ENCODE peak calls at places on chromosomes 16 and 17, in nine cellular contexts. H is NCI-H1048, E is WERI-Rb-1, I is ovary, R is nucleus accumbens, T is GF-D8, B is GM12891, C is NCI-H510A, M is retinal pigment epithelial cell. S is an unnamed sample.

GRCh38 chr17:30550512-30551273 is 73.5 kb downstream of the GOSR1 start:
- DNase-seq in H (no peak), E (no peak), I (peak; percentile 8), R (no peak), T (peak; percentile 81), B (peak; percentile 55), C (no peak), M (no peak), S (no peak)

GRCh38 chr17:9666461-9667050 is 21.2 kb downstream of the USP43 start:
- DNase-seq in H (no peak), E (no peak), I (no peak), R (no peak), T (peak; percentile 5), B (no peak), C (no peak), M (no peak), S (no peak)

GRCh38 chr16:55444754-55445485 is 34.1 kb upstream of the MMP2 start:
- DNase-seq in H (no peak), E (no peak), I (no peak), R (peak; percentile 2), T (peak; percentile 89), B (no peak), C (no peak), M (no peak), S (no peak)

GRCh38 chr16:69772560-69773254 is 10.6 kb downstream of the WWP2 start:
- DNase-seq in H (no peak), E (no peak), I (no peak), R (no peak), T (no peak), B (no peak), C (no peak), M (no peak), S (no peak)

GRCh38 chr16:24598777-24599437 is 59.5 kb downstream of the RBBP6 start:
- DNase-seq in H (no peak), E (no peak), I (no peak), R (no peak), T (no peak), B (no peak), C (no peak), M (no peak), S (no peak)

GRCh38 chr17:75396781-75397180 is 8.7 kb downstream of the GRB2 start:
- DNase-seq in H (no peak), E (no peak), I (no peak), R (no peak), T (no peak), B (no peak), C (no peak), M (no peak), S (no peak)

GRCh38 chr16:9966569-9967157 is 215.6 kb downstream of the GRIN2A start:
- DNase-seq in H (no peak), E (no peak), I (no peak), R (no peak), T (no peak), B (no peak), C (no peak), M (no peak), S (no peak)

GRCh38 chr16:2456551-2457153 is 3.3 kb upstream of the TEDC2 start:
- DNase-seq in H (no peak), E (no peak), I (no peak), R (no peak), T (no peak), B (no peak), C (no peak), M (no peak), S (no peak)

GRCh38 chr16:84599528-84600202 is 18.2 kb downstream of the COTL1 start:
- DNase-seq in H (no peak), E (peak; percentile 43), I (peak; percentile 59), R (peak; percentile 33), T (peak; percentile 97), B (no peak), C (no peak), M (no peak), S (no peak)

GRCh38 chr16:31071861-31072260 is 2.2 kb downstream of the ZNF668 start:
- DNase-seq in H (no peak), E (no peak), I (no peak), R (no peak), T (no peak), B (no peak), C (no peak), M (peak; percentile 96), S (no peak)

GRCh38 chr16:66874079-66874775 is 6.1 kb upstream of the PDP2 start:
- DNase-seq in H (no peak), E (no peak), I (no peak), R (no peak), T (no peak), B (no peak), C (no peak), M (no peak), S (no peak)

GRCh38 chr17:20234266-20234665 is 225.1 kb downstream of the SPECC1 start:
- DNase-seq in H (no peak), E (no peak), I (no peak), R (no peak), T (no peak), B (no peak), C (no peak), M (no peak), S (no peak)

GRCh38 chr17:83067718-83068261 is 11.6 kb upstream of the METRNL start:
- DNase-seq in H (no peak), E (peak; percentile 68), I (peak; percentile 38), R (no peak), T (no peak), B (no peak), C (no peak), M (no peak), S (no peak)

GRCh38 chr17:41523787-41524186 is 4.3 kb downstream of the KRT19 start:
- DNase-seq in H (no peak), E (no peak), I (peak; percentile 58), R (no peak), T (no peak), B (no peak), C (no peak), M (no peak), S (no peak)

GRCh38 chr17:7340179-7340578 is 3.9 kb downstream of the ACAP1 start:
- DNase-seq in H (no peak), E (no peak), I (no peak), R (no peak), T (no peak), B (no peak), C (no peak), M (no peak), S (no peak)

GRCh38 chr16:9225527-9226316 is 134.3 kb downstream of the HAPSTR1 start:
- DNase-seq in H (no peak), E (peak; percentile 90), I (no peak), R (peak; percentile 32), T (no peak), B (no peak), C (no peak), M (no peak), S (no peak)

GRCh38 chr17:491086-492014 is 138.7 kb upstream of the RPH3AL start:
- DNase-seq in H (no peak), E (peak; percentile 33), I (peak; percentile 82), R (no peak), T (no peak), B (peak; percentile 50), C (no peak), M (no peak), S (no peak)

GRCh38 chr16:74939688-74940087 is 45.2 kb downstream of the WDR59 start:
- DNase-seq in H (no peak), E (no peak), I (no peak), R (no peak), T (no peak), B (no peak), C (no peak), M (no peak), S (no peak)

GRCh38 chr16:85717393-85718152 is 28.8 kb upstream of the GINS2 start:
- DNase-seq in H (peak; percentile 14), E (peak; percentile 62), I (peak; percentile 74), R (peak; percentile 57), T (no peak), B (peak; percentile 74), C (peak; percentile 50), M (no peak), S (peak; percentile 60)

GRCh38 chr17:67157732-67158639 is 87.0 kb downstream of the HELZ start:
- DNase-seq in H (no peak), E (peak; percentile 50), I (no peak), R (no peak), T (no peak), B (no peak), C (no peak), M (no peak), S (peak; percentile 37)

GRCh38 chr16:10191096-10191495 is 8.9 kb upstream of the GRIN2A start:
- DNase-seq in H (no peak), E (no peak), I (no peak), R (no peak), T (no peak), B (no peak), C (no peak), M (no peak), S (no peak)

GRCh38 chr16:10003486-10003885 is 178.7 kb downstream of the GRIN2A start:
- DNase-seq in H (no peak), E (no peak), I (no peak), R (no peak), T (no peak), B (no peak), C (no peak), M (no peak), S (no peak)

GRCh38 chr16:89720520-89720858 is 209 bp downstream of the VPS9D1 start:
- DNase-seq in H (no peak), E (peak; percentile 24), I (peak; percentile 76), R (no peak), T (no peak), B (no peak), C (no peak), M (no peak), S (no peak)

GRCh38 chr16:70590722-70591438 is 55.5 kb upstream of the IL34 start:
- DNase-seq in H (no peak), E (no peak), I (peak; percentile 47), R (no peak), T (no peak), B (no peak), C (no peak), M (no peak), S (no peak)

GRCh38 chr17:6654816-6655731 is 3.5 kb downstream of the C17orf100 start:
- DNase-seq in H (no peak), E (no peak), I (no peak), R (no peak), T (no peak), B (no peak), C (peak; percentile 34), M (no peak), S (no peak)

GRCh38 chr17:33500141-33500540 is 207.0 kb upstream of the ASIC2 start:
- DNase-seq in H (no peak), E (no peak), I (no peak), R (no peak), T (no peak), B (no peak), C (no peak), M (no peak), S (no peak)

GRCh38 chr16:31460582-31461002 is 1.3 kb downstream of the ARMC5 start:
- DNase-seq in H (no peak), E (no peak), I (peak; percentile 50), R (no peak), T (no peak), B (no peak), C (no peak), M (no peak), S (no peak)